ENCODE peak calls at places on chromosomes 3 and 15, in eight cellular contexts. S, Y, W, M, L, D, P and Q are unnamed samples.

GRCh38 chr3:72099331-72100061 is 314.5 kb upstream of the PROK2 start:
- DNase-seq in S (no peak), Y (no peak), W (no peak), M (no peak), L (no peak), D (no peak), P (no peak), Q (no peak)

GRCh38 chr3:126530171-126531050 is 6.5 kb downstream of the CHST13 start:
- DNase-seq in S (no peak), Y (no peak), W (no peak), M (peak; percentile 72), L (no peak), D (no peak), P (no peak), Q (no peak)

GRCh38 chr3:15458212-15458780 is 30.9 kb downstream of the EAF1 start:
- DNase-seq in S (no peak), Y (no peak), W (no peak), M (no peak), L (no peak), D (no peak), P (no peak), Q (no peak)

GRCh38 chr3:167497903-167498302 is 24.1 kb upstream of the SERPINI2 start:
- DNase-seq in S (no peak), Y (no peak), W (no peak), M (no peak), L (no peak), D (no peak), P (no peak), Q (no peak)

GRCh38 chr3:5087209-5087608 is 34.9 kb upstream of the ARL8B start:
- DNase-seq in S (no peak), Y (no peak), W (no peak), M (no peak), L (no peak), D (no peak), P (no peak), Q (no peak)

GRCh38 chr15:59360896-59361295 is 11.8 kb downstream of the MYO1E start:
- DNase-seq in S (no peak), Y (no peak), W (no peak), M (no peak), L (no peak), D (peak; percentile 25), P (no peak), Q (no peak)

GRCh38 chr3:185842241-185842640 is 17.4 kb upstream of the IGF2BP2 start:
- DNase-seq in S (no peak), Y (no peak), W (no peak), M (no peak), L (no peak), D (no peak), P (no peak), Q (no peak)

GRCh38 chr3:196080517-196080841 is 1.4 kb downstream of the TFRC start:
- DNase-seq in S (no peak), Y (no peak), W (no peak), M (no peak), L (no peak), D (no peak), P (no peak), Q (no peak)

GRCh38 chr3:197298858-197299854 is 744 bp upstream of the DLG1 start:
- DNase-seq in S (peak; percentile 83), Y (no peak), W (no peak), M (peak; percentile 86), L (peak; percentile 43), D (peak; percentile 18), P (no peak), Q (no peak)

GRCh38 chr3:185089343-185089742 is 63.5 kb downstream of the C3orf70 start:
- DNase-seq in S (no peak), Y (no peak), W (no peak), M (no peak), L (no peak), D (peak; percentile 68), P (no peak), Q (peak; percentile 11)

GRCh38 chr3:18499256-18499655 is 74.1 kb upstream of the SATB1 start:
- DNase-seq in S (no peak), Y (no peak), W (no peak), M (no peak), L (no peak), D (no peak), P (no peak), Q (no peak)

GRCh38 chr3:102206506-102207145 is 228.2 kb upstream of the ZPLD1 start:
- DNase-seq in S (no peak), Y (no peak), W (peak; percentile 30), M (peak; percentile 78), L (peak; percentile 41), D (peak; percentile 91), P (peak; percentile 65), Q (peak; percentile 79)

GRCh38 chr3:59263152-59263551 is 213.3 kb upstream of the CFAP20DC start:
- DNase-seq in S (no peak), Y (no peak), W (no peak), M (no peak), L (no peak), D (no peak), P (no peak), Q (no peak)

GRCh38 chr3:132180337-132180791 is 136.8 kb upstream of the ACP3 start:
- DNase-seq in S (peak; percentile 75), Y (peak; percentile 27), W (peak; percentile 20), M (no peak), L (no peak), D (peak; percentile 82), P (peak; percentile 28), Q (peak; percentile 79)

GRCh38 chr15:70906842-70907241 is 14.2 kb downstream of the LRRC49 start:
- DNase-seq in S (no peak), Y (no peak), W (no peak), M (no peak), L (no peak), D (peak; percentile 88), P (no peak), Q (peak; percentile 58)

GRCh38 chr3:197352382-197352781 is 54.0 kb upstream of the DLG1 start:
- DNase-seq in S (no peak), Y (no peak), W (no peak), M (no peak), L (peak; percentile 92), D (peak; percentile 54), P (peak; percentile 95), Q (peak; percentile 62)

GRCh38 chr15:40567111-40567510 is 2.0 kb upstream of the RPUSD2 start:
- DNase-seq in S (no peak), Y (no peak), W (no peak), M (no peak), L (no peak), D (peak; percentile 23), P (no peak), Q (peak; percentile 24)

GRCh38 chr3:58175429-58176184 is 35.2 kb downstream of the DNASE1L3 start:
- DNase-seq in S (no peak), Y (no peak), W (no peak), M (no peak), L (no peak), D (peak; percentile 49), P (no peak), Q (peak; percentile 53)

GRCh38 chr3:186141776-186142175 is 32.9 kb upstream of the ETV5 start:
- DNase-seq in S (no peak), Y (no peak), W (no peak), M (no peak), L (no peak), D (no peak), P (no peak), Q (no peak)

GRCh38 chr3:180680097-180680430 is 775 bp upstream of the CCDC39 start:
- DNase-seq in S (peak; percentile 77), Y (peak; percentile 48), W (no peak), M (no peak), L (no peak), D (peak; percentile 56), P (peak; percentile 16), Q (peak; percentile 51)

GRCh38 chr3:112129925-112130637 is 3.0 kb downstream of the GCSAM start:
- DNase-seq in S (no peak), Y (no peak), W (no peak), M (no peak), L (no peak), D (no peak), P (no peak), Q (no peak)
- H3K4me3 ChIP-seq in S (no peak overlapping the region), Y (no peak overlapping the region), W (no peak overlapping the region), M (no peak overlapping the region), L (no peak overlapping the region), D (no peak overlapping the region), P (no peak overlapping the region), Q (no peak overlapping the region)

GRCh38 chr3:114852974-114853373 is 294.1 kb downstream of the ZBTB20 start:
- DNase-seq in S (no peak), Y (no peak), W (no peak), M (no peak), L (no peak), D (no peak), P (no peak), Q (no peak)
- TF ChIP-seq CTCF in S (no peak), Y (no peak), W (no peak), M (no peak), L (no peak), D (no peak), P (no peak), Q (no peak)

DNA sequence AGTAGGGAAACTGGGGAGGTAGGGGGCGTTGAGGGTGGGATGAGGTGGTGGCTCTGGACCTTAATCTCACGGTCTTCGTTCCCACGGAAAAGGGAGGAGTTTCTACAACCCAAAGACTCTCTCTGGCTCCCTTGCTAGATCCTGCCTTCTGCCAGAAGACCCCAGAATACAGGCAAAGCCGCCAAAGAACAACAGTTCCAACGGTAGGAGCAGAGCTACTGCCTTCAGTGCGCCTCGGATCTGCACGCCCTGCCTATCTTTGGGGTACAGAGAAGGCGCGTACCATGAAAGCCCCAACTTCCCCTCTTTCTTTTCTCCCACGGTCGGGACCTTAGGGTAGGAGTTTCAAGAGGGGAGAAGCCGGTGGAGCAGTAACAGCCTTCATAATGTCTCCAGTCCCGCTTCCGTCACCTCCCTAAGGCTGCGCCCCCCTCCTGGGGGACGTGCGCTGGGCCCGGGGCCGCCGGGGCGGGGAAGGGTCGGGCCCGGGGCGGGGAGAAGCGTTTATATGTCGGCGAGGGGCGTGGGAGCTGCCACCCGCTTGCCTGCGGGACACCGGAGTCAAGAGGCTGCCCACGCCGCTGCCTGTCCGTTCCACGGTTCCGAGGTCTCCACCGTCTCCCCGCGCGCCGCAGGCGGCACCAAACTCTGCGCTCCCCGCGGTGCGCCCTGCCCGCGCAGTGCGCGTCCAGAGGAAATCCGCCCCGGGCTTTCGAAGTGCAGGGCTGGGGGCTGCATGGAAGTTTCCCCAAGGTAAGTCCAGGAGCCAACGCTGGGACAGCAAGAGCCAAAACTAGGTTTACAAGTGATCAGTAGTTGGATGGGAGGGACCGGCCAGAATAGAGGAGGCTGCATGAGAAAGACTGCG is at the start of gene COL6A6:
- DNase-seq in S (no peak), Y (no peak), W (no peak), M (no peak), L (no peak), D (peak; percentile 5), P (no peak), Q (no peak)
- H3K4me3 ChIP-seq in S (no peak within 1 kb of the TSS), Y (no peak within 1 kb of the TSS), W (no peak within 1 kb of the TSS), M (peak within 1 kb of the TSS; percentile 46), L (no peak within 1 kb of the TSS), D (no peak within 1 kb of the TSS), P (no peak within 1 kb of the TSS), Q (no peak within 1 kb of the TSS)

DNA sequence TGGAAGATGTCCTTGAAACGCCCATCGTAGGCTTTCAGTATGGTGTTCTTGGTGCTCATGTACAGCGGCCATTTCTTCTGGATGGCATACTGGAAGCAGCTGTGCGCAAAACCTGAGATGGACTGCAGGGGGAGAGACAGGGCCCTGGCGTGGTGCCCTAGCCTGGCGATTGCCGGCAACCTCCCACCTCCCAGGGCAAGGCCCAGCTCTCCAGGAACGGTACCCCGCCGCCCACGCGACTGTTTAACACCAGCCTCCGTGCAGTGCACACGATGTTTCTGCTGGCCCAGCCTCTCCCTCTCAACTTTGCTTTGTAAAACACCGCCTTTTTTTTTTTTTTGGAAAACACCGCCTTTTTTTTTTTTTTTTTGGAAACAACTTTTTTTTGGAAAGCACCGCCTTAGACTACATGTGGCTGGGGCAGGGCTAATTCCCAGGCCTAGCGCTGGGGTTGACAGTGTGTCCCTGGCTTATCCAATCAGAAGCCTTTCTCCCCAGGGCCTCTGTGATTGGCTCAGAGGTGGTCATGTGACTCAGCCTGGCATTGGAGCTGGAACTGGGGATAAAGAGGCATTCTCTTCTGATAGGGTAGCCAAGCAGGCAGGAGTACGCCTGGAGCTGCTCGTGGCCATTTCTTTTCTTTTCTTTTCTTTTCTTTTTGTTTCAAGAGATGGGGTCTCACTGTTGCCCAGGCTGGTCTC is 14.7 kb downstream of the IDH2 start:
- DNase-seq in S (no peak), Y (peak; percentile 69), W (no peak), M (no peak), L (no peak), D (no peak), P (no peak), Q (peak; percentile 43)
- TF ChIP-seq CTCF in S (no peak), Y (no peak), W (peak; percentile 31), M (no peak), L (no peak), D (peak; percentile 39), P (peak; percentile 33), Q (peak; percentile 31)